ENCODE peak calls at places on chromosome X, in six cellular contexts. J, D, K, P, Z and M are unnamed samples.

GRCh38 chrX:46447384-46447783 is 97.8 kb downstream of the ZNF674 start:
- DNase-seq in J (no peak), D (no peak), K (no peak), P (no peak), Z (no peak), M (no peak)

GRCh38 chrX:7270018-7270417 is 122.1 kb upstream of the PUDP start:
- DNase-seq in J (no peak), D (no peak), K (no peak), P (no peak), Z (no peak), M (no peak)

GRCh38 chrX:109855501-109855900 is 122.4 kb upstream of the ACSL4 start:
- DNase-seq in J (no peak), D (no peak), K (no peak), P (no peak), Z (no peak), M (no peak)

GRCh38 chrX:154840856-154841255 is 6.4 kb upstream of the SMIM9 start:
- DNase-seq in J (no peak), D (peak; percentile 28), K (no peak), P (peak; percentile 63), Z (no peak), M (no peak)

GRCh38 chrX:23810279-23810678 is 27.3 kb downstream of the SAT1 start:
- DNase-seq in J (no peak), D (no peak), K (no peak), P (no peak), Z (no peak), M (no peak)

GRCh38 chrX:39000802-39001201 is 199.5 kb downstream of the MID1IP1 start:
- DNase-seq in J (no peak), D (no peak), K (no peak), P (no peak), Z (no peak), M (no peak)

GRCh38 chrX:20352935-20353336 is 86.2 kb upstream of the RPS6KA3 start:
- DNase-seq in J (no peak), D (no peak), K (no peak), P (no peak), Z (no peak), M (no peak)

GRCh38 chrX:97211070-97211469 is 327.4 kb downstream of the RPA4 start:
- DNase-seq in J (no peak), D (no peak), K (no peak), P (no peak), Z (no peak), M (no peak)

DNA sequence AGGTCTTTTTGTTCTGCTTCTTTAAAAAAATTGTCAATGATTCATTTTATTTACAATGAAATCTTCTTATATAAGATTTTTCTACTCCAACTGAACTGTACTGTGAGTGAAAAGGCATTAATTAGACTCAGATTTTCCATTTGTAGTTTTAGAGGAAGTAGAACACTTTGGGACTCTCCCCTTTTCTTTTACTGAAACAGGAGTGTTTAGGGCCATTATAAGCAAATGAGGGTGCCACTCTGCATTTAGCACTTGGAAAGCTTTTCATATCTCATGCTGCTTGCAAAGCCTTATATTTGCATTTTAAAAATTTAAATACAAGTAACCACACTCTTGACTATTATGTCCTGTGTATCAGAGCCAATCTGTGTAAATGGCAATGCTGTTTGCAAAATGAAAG is 584.3 kb downstream of the KLHL13 start:
- DNase-seq in J (no peak), D (no peak), K (no peak), P (no peak), Z (no peak), M (no peak)
- TF ChIP-seq EP300 in J (no peak), D (no peak), K (no peak), P (no peak), Z (no peak), M (no peak)

GRCh38 chrX:41082783-41083182 is 2.5 kb upstream of the USP9X start:
- DNase-seq in J (no peak), D (no peak), K (no peak), P (no peak), Z (no peak), M (no peak)

GRCh38 chrX:41085883-41086626 is 810 bp downstream of the USP9X start:
- DNase-seq in J (peak; percentile 78), D (peak; percentile 37), K (peak; percentile 53), P (peak; percentile 35), Z (peak; percentile 60), M (peak; percentile 80)

GRCh38 chrX:41085105-41085882 is at the start of gene USP9X:
- DNase-seq in J (peak; percentile 95), D (peak; percentile 51), K (peak; percentile 72), P (peak; percentile 78), Z (peak; percentile 95), M (peak; percentile 98)

GRCh38 chrX:41084044-41084359 is 1.2 kb upstream of the USP9X start:
- DNase-seq in J (no peak), D (no peak), K (no peak), P (no peak), Z (no peak), M (no peak)

DNA sequence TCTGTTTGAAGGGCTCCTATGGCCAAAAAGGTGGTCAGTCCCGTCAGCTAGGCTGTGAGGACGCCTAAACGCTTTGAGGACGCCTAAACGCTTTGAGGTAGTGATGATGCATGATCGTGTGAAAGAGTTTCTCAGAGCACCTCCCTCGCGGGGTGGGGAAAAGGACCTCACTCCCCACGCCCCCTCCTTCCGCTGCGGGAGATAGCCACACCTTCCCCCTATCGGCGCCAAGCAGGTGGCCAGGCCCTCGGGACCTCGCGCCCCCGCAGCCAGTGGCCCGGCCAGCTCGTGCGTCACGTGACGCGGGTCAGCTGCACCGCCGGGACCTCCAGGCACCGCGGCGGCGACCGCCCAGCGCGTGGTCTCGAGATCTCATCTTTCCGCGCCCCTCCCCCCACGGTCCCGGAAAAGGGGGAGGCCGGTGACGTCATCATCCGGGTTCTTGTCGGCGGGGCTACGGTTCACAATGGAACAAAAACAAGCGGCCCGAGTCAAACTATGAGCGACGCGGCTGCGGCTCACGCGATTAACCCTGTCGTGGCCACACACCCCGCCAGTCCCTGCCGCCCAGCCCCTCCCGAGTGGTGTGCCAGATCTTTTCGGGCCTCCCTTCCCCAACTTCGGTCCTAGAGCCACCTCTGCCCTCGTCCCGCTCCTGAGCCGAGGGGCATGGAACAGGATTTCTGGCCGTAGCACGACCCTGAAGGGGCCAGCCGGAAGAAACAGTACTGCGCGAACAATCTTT is 713 bp upstream of the USP9X start:
- DNase-seq in J (peak; percentile 100), D (peak; percentile 57), K (peak; percentile 96), P (peak; percentile 85), Z (peak; percentile 99), M (peak; percentile 100)
- TF ChIP-seq EP300 in J (peak; percentile 97), D (peak; percentile 48), K (no peak), P (peak; percentile 85), Z (peak; percentile 85), M (peak; percentile 45)

DNA sequence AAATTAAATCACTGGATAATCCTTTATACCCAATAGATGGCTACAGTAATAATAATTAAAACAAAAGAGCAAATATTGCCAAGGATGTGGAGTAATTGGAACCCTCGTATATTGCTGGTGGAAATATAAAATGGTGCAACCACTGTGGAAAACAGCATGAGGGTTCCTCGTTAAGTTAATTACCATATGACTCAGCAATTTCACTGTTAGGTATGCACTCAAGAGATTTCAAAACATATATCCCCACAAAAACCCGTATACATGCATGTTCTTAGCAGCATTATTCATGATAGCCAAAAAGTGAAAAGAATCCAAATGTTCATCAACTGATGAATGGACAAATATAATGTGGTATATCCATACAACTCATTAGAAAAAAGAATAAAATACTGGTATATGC is 103.3 kb downstream of the TEX13C start:
- DNase-seq in J (no peak), D (no peak), K (no peak), P (no peak), Z (no peak), M (no peak)
- TF ChIP-seq EP300 in J (no peak), D (no peak), K (no peak), P (no peak), Z (no peak), M (no peak)

DNA sequence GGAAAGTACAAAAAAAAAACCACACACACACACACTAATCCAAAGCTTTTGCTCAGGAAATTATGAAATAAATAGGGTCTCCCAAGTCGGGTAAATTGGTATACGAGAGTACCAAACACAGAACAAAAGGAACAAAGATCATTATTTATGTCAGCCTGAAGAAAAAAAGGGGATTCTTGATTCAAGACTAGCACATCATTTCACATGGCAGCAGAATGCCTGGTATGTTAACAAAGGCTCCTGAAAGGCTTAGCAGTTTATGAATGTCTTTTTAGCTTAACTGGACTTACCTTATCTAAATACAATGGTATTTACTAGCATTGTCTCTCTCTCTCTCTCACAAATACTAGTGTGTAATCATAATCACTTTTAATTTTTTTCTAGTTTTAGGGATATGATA is 11.3 kb downstream of the RAP2C start:
- DNase-seq in J (no peak), D (no peak), K (no peak), P (no peak), Z (no peak), M (no peak)
- TF ChIP-seq EP300 in J (no peak), D (no peak), K (no peak), P (no peak), Z (no peak), M (no peak)

GRCh38 chrX:118976599-118977340 is 2.4 kb downstream of the LONRF3 start:
- DNase-seq in J (peak; percentile 53), D (peak; percentile 61), K (no peak), P (peak; percentile 45), Z (peak; percentile 82), M (peak; percentile 80)

GRCh38 chrX:118977424-118977823 is 3.0 kb downstream of the LONRF3 start:
- DNase-seq in J (no peak), D (no peak), K (no peak), P (no peak), Z (no peak), M (no peak)

GRCh38 chrX:118974088-118974907 is at the start of gene LONRF3:
- DNase-seq in J (peak; percentile 74), D (peak; percentile 53), K (no peak), P (peak; percentile 37), Z (peak; percentile 79), M (peak; percentile 94)

GRCh38 chrX:118974908-118975671 is 672 bp downstream of the LONRF3 start:
- DNase-seq in J (peak; percentile 42), D (no peak), K (no peak), P (peak; percentile 41), Z (peak; percentile 58), M (peak; percentile 79)

GRCh38 chrX:118975831-118976598 is 1.6 kb downstream of the LONRF3 start:
- DNase-seq in J (peak; percentile 81), D (peak; percentile 54), K (no peak), P (peak; percentile 62), Z (peak; percentile 78), M (peak; percentile 93)
- TF ChIP-seq EP300 in J (peak; percentile 58), D (peak; percentile 46), K (no peak), P (peak; percentile 5), Z (no peak), M (no peak)

GRCh38 chrX:118665204-118665603 is 62.2 kb upstream of the IL13RA1 start:
- DNase-seq in J (no peak), D (no peak), K (no peak), P (no peak), Z (no peak), M (no peak)
- TF ChIP-seq EP300 in J (no peak), D (no peak), K (no peak), P (no peak), Z (no peak), M (no peak)

DNA sequence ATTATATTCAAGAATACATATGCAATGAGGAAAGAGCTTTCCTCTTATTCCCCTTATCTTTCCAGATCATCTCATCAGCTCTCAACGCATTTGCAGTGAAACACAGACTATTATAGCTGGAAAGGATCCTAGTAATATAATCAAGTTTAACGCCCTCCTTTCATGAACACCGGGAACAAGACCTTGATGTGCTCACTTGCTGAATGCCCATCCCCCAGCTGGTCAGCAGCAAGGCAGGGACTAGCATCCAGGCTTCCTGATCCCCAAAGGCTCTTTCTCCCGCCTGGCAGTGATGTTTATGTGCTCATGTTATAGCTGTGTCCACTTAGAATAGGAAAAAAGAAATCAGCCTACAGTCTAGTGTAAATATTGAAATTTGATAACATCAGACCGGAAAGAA is 24.6 kb downstream of the GPC4 start:
- DNase-seq in J (no peak), D (no peak), K (no peak), P (no peak), Z (peak; percentile 11), M (no peak)
- TF ChIP-seq EP300 in J (no peak), D (no peak), K (no peak), P (no peak), Z (no peak), M (no peak)